ENCODE peak calls at places on chromosomes 12 and 14, in seven cellular contexts. Q is OCI-LY7, H is Peyer's patch, Y is cardiac muscle cell, M is aorta, F is prostate gland, R is transverse colon. B is an unnamed sample. For H3K4me1, the result is how much of the 10 kb centered on the place peaks cover.

GRCh38 chr12:52601671-52602070 is 408 bp upstream of the KRT72 start:
- DNase-seq in Q (no peak), H (no peak), Y (no peak), M (no peak), F (no peak), R (no peak), B (no peak)

GRCh38 chr12:26746315-26746714 is 86.7 kb downstream of the ITPR2 start:
- DNase-seq in Q (no peak), H (no peak), Y (peak), M (no peak), F (no peak), R (no peak), B (no peak)

GRCh38 chr12:7934560-7935463 is 1.2 kb downstream of the SLC2A3 start:
- DNase-seq in Q (no peak), H (peak), Y (no peak), M (no peak), F (no peak), R (no peak), B (no peak)

GRCh38 chr14:33717866-33718265 is 233.0 kb downstream of the EGLN3 start:
- DNase-seq in Q (no peak), H (no peak), Y (no peak), M (no peak), F (peak), R (no peak), B (no peak)

GRCh38 chr12:51262758-51263177 is 7.4 kb downstream of the SMAGP start:
- DNase-seq in Q (peak), H (peak), Y (peak), M (no peak), F (peak), R (peak), B (no peak)

GRCh38 chr12:94140556-94140955 is 7.8 kb upstream of the PLXNC1 start:
- DNase-seq in Q (peak), H (peak), Y (peak), M (no peak), F (no peak), R (peak), B (no peak)

GRCh38 chr12:107242189-107242588 is 148.8 kb upstream of the CRY1 start:
- DNase-seq in Q (no peak), H (no peak), Y (no peak), M (no peak), F (no peak), R (no peak), B (no peak)

GRCh38 chr12:1886396-1887008 is 31.9 kb downstream of the CACNA2D4 start:
- DNase-seq in Q (no peak), H (no peak), Y (no peak), M (no peak), F (no peak), R (no peak), B (peak)

GRCh38 chr14:90717916-90718315 is 98.3 kb downstream of the TTC7B start:
- DNase-seq in Q (no peak), H (no peak), Y (peak), M (no peak), F (no peak), R (no peak), B (no peak)

GRCh38 chr14:96086574-96087077 is 47.5 kb downstream of the C14orf132 start:
- DNase-seq in Q (no peak), H (no peak), Y (peak), M (peak), F (no peak), R (no peak), B (no peak)

GRCh38 chr12:107319536-107320030 is 226.2 kb upstream of the CRY1 start:
- DNase-seq in Q (no peak), H (no peak), Y (no peak), M (no peak), F (peak), R (no peak), B (no peak)

GRCh38 chr12:9124346-9125031 is 8.8 kb upstream of the A2M start:
- DNase-seq in Q (no peak), H (no peak), Y (no peak), M (no peak), F (no peak), R (no peak), B (no peak)

GRCh38 chr12:17203497-17203896 is 597.5 kb upstream of the LMO3 start:
- DNase-seq in Q (no peak), H (no peak), Y (no peak), M (no peak), F (no peak), R (no peak), B (no peak)

GRCh38 chr14:56650075-56650474 is 70.5 kb downstream of the TMEM260 start:
- DNase-seq in Q (no peak), H (no peak), Y (no peak), M (peak), F (no peak), R (no peak), B (no peak)

GRCh38 chr14:100439781-100440180 is 116.6 kb downstream of the SLC25A47 start:
- DNase-seq in Q (no peak), H (no peak), Y (peak), M (no peak), F (no peak), R (peak), B (no peak)

GRCh38 chr14:90137807-90138206 is 76.0 kb downstream of the KCNK13 start:
- DNase-seq in Q (no peak), H (no peak), Y (peak), M (no peak), F (no peak), R (no peak), B (no peak)

GRCh38 chr14:42222924-42223471 is 616.3 kb downstream of the LRFN5 start:
- DNase-seq in Q (peak), H (no peak), Y (peak), M (no peak), F (no peak), R (peak), B (no peak)

GRCh38 chr14:67392728-67393314 is 19.1 kb downstream of the PLEK2 start:
- DNase-seq in Q (no peak), H (no peak), Y (no peak), M (no peak), F (no peak), R (no peak), B (no peak)

GRCh38 chr14:95164506-95164905 is 7.2 kb upstream of the DICER1 start:
- DNase-seq in Q (no peak), H (no peak), Y (no peak), M (no peak), F (no peak), R (no peak), B (no peak)

GRCh38 chr12:132158677-132159554 is 14.7 kb downstream of the NOC4L start:
- DNase-seq in Q (no peak), H (no peak), Y (no peak), M (no peak), F (no peak), R (no peak), B (no peak)

GRCh38 chr12:119870462-119870861 is 6.7 kb downstream of the CIT start:
- DNase-seq in Q (no peak), H (no peak), Y (peak), M (no peak), F (peak), R (no peak), B (no peak)

GRCh38 chr12:112370156-112370555 is 12.1 kb downstream of the HECTD4 start:
- DNase-seq in Q (no peak), H (no peak), Y (peak), M (no peak), F (no peak), R (no peak), B (no peak)

GRCh38 chr12:108914031-108914630 is 34.2 kb downstream of the DAO start:
- DNase-seq in Q (no peak), H (no peak), Y (peak), M (no peak), F (peak), R (no peak), B (no peak)

GRCh38 chr12:4891866-4892265 is 17.8 kb upstream of the KCNA1 start:
- DNase-seq in Q (no peak), H (no peak), Y (no peak), M (no peak), F (no peak), R (no peak), B (no peak)

GRCh38 chr14:105305350-105305749 is 4.5 kb upstream of the BRF1 start:
- DNase-seq in Q (no peak), H (no peak), Y (no peak), M (no peak), F (no peak), R (no peak), B (no peak)

GRCh38 chr12:105888696-105889095 is 250.1 kb downstream of the NUAK1 start:
- DNase-seq in Q (no peak), H (no peak), Y (peak), M (no peak), F (no peak), R (no peak), B (no peak)

GRCh38 chr12:68178184-68178583 is 18.6 kb upstream of the IFNG start:
- DNase-seq in Q (no peak), H (no peak), Y (no peak), M (no peak), F (no peak), R (no peak), B (no peak)

GRCh38 chr12:68178774-68179439 is 19.4 kb upstream of the IFNG start:
- DNase-seq in Q (no peak), H (no peak), Y (no peak), M (no peak), F (no peak), R (no peak), B (no peak)

GRCh38 chr12:68177562-68177961 is 18.0 kb upstream of the IFNG start:
- DNase-seq in Q (peak), H (no peak), Y (no peak), M (no peak), F (no peak), R (no peak), B (no peak)

GRCh38 chr12:68175566-68176033 is 16.1 kb upstream of the IFNG start:
- DNase-seq in Q (peak), H (peak), Y (no peak), M (no peak), F (no peak), R (peak), B (no peak)

DNA sequence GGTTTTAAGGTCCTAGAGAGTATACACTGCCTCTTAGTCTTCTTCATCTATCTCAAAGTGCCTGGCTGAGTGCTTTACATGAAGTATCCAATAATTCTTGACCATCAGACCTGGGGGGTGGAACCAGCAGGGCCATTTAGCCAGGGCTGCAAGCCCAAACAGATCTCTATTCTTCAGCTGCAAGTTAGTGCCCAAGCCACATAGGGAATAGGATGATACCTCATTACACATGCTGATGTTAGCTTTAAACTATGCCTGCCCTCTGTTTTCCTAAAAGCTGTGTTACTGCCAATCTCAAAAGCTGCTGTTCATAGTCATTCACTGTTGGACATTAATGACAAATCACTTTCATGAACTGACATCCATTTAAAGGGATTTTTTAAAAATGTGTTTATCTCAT is 16.7 kb upstream of the IFNG start:
- DNase-seq in Q (no peak), H (no peak), Y (no peak), M (no peak), F (no peak), R (no peak), B (no peak)
- H3K4me3 ChIP-seq in Q (peak), H (no peak), Y (no peak), M (no peak), F (no peak), R (no peak), B (no peak)

GRCh38 chr12:3311027-3311402 is 180.0 kb upstream of the PRMT8 start:
- DNase-seq in Q (no peak), H (peak), Y (no peak), M (no peak), F (peak), R (peak), B (no peak)
- H3K4me1 ChIP-seq in Q (under half), H (under half), Y (under half), M (under half), F (under half), R (under half), B (under half)

GRCh38 chr14:68403794-68404522 is 388.9 kb downstream of the ZFP36L1 start:
- DNase-seq in Q (peak), H (no peak), Y (no peak), M (no peak), F (no peak), R (no peak), B (no peak)

GRCh38 chr14:68402525-68403101 is 390.3 kb downstream of the ZFP36L1 start:
- DNase-seq in Q (no peak), H (no peak), Y (no peak), M (no peak), F (no peak), R (no peak), B (no peak)

GRCh38 chr14:68404652-68405183 is 388.1 kb downstream of the ZFP36L1 start:
- DNase-seq in Q (peak), H (no peak), Y (no peak), M (no peak), F (no peak), R (no peak), B (no peak)

GRCh38 chr14:68401855-68402254 is 391.0 kb downstream of the ZFP36L1 start:
- DNase-seq in Q (peak), H (no peak), Y (no peak), M (no peak), F (no peak), R (no peak), B (no peak)

DNA sequence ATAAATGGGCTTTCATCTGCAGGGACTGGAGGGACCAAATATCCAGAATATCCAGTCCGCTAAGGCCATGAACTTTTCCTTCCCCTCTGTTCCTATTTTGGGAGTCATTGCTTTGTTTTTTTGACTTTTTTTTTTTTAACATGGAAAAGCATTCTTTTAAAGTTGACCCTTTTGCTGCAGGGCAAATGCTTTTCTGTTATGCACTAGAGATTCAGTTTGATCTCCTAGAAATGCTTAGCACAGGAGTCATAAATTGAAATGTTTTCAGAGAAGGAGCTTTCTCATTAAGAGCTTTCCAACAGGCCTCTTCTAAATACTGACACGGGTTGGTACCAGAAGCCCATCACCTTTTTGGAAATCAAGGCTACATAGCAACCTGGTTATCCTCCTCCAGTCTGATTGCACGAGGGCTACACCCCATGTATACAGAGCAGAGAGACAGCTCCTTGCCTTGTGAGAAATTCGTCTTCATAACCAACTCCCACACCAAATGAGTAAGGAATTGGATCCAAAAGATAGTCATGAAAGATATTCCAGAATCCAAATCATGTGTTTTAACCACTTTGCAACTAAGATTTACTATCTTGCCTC is 389.6 kb downstream of the ZFP36L1 start:
- DNase-seq in Q (no peak), H (no peak), Y (no peak), M (no peak), F (no peak), R (no peak), B (no peak)
- H3K4me3 ChIP-seq in Q (no peak), H (no peak), Y (no peak), M (no peak), F (no peak), R (no peak), B (no peak)

GRCh38 chr14:72643317-72643801 is 250.5 kb downstream of the DPF3 start:
- DNase-seq in Q (no peak), H (no peak), Y (peak), M (no peak), F (no peak), R (no peak), B (peak)
- H3K4me1 ChIP-seq in Q (under half), H (under half), Y (under half), M (under half), F (under half), R (under half), B (under half)

DNA sequence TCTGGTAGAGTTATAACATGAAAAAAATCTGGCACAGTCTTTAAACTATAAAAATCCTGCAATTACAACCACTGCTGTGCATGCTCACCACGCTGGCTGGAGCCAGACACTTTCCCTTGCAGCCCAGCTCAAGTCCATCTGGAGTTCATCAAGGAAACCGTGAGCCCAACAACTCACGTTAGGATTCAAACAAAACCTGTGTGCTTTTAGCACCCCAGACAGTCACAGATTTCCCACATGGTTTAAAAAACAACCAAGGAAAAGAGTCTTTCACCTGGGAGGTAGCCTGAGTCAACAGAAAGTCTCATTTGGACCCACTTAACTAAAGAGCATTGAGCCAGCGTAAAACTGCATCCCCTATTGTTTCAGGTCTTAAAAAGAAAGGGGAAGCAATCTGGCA is 4.7 kb downstream of the LRIG3 start:
- DNase-seq in Q (no peak), H (peak), Y (peak), M (no peak), F (peak), R (peak), B (no peak)
- H3K4me3 ChIP-seq in Q (no peak), H (peak), Y (peak), M (peak), F (no peak), R (no peak), B (no peak)

DNA sequence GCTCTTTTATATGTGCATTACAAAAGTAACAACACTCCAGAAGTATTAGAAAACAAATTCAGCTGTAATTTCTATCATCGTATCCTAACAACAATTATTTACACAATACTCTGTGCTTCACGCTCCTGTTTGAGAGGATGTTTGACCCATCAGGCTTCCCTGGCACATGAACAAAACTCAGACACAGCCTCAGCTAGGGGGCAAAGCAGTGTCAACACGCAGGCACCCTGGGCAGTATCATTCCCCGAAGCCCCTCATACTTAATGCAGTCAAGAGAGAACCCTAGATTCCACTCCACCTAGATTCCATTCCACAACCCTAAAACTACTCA is 15.4 kb downstream of the MANSC1 start:
- DNase-seq in Q (no peak), H (no peak), Y (no peak), M (no peak), F (no peak), R (no peak), B (no peak)
- H3K4me1 ChIP-seq in Q (under half), H (under half), Y (under half), M (under half), F (under half), R (under half), B (under half)